ENCODE peak calls at places on chromosome 14, in seven cellular contexts. One of them, this sample, is unnamed.

GRCh38 chr14:33467967-33468366 is 482.9 kb downstream of the EGLN3 start:
- DNase-seq in CD4-positive, CD25-positive, alpha-beta regulatory T cell: no peak
- DNase-seq in COR-L47: no peak
- DNase-seq in NCI-H460: no peak
- DNase-seq in neural progenitor cell: no peak
- DNase-seq in H1: no peak
- DNase-seq in NCI-H187: no peak
- DNase-seq in this sample: no peak

GRCh38 chr14:94876306-94876705 is 106.4 kb upstream of the GSC start:
- DNase-seq in neural progenitor cell: no peak
- DNase-seq in CD4-positive, CD25-positive, alpha-beta regulatory T cell: no peak
- DNase-seq in COR-L47: no peak
- DNase-seq in NCI-H187: no peak
- DNase-seq in NCI-H460: no peak
- DNase-seq in H1: no peak
- DNase-seq in this sample: peak

GRCh38 chr14:56118611-56119181 is 485 bp downstream of the PELI2 start:
- DNase-seq in H1: no peak
- DNase-seq in NCI-H187: no peak
- DNase-seq in NCI-H460: no peak
- DNase-seq in neural progenitor cell: peak
- DNase-seq in CD4-positive, CD25-positive, alpha-beta regulatory T cell: peak
- DNase-seq in COR-L47: no peak
- DNase-seq in this sample: no peak

GRCh38 chr14:59274991-59275391 is 86.5 kb downstream of the DAAM1 start:
- DNase-seq in CD4-positive, CD25-positive, alpha-beta regulatory T cell: peak
- DNase-seq in neural progenitor cell: peak
- DNase-seq in NCI-H460: no peak
- DNase-seq in NCI-H187: peak
- DNase-seq in H1: no peak
- DNase-seq in COR-L47: no peak
- DNase-seq in this sample: peak

GRCh38 chr14:104246401-104247335 is 108.3 kb downstream of the KIF26A start:
- DNase-seq in NCI-H187: no peak
- DNase-seq in CD4-positive, CD25-positive, alpha-beta regulatory T cell: no peak
- DNase-seq in neural progenitor cell: no peak
- DNase-seq in COR-L47: no peak
- DNase-seq in H1: peak
- DNase-seq in NCI-H460: no peak
- DNase-seq in this sample: no peak

GRCh38 chr14:39434401-39434800 is 2.2 kb upstream of the FBXO33 start:
- DNase-seq in neural progenitor cell: no peak
- DNase-seq in H1: no peak
- DNase-seq in NCI-H460: no peak
- DNase-seq in COR-L47: no peak
- DNase-seq in CD4-positive, CD25-positive, alpha-beta regulatory T cell: no peak
- DNase-seq in NCI-H187: no peak
- DNase-seq in this sample: no peak

GRCh38 chr14:106141242-106142220 is 615.1 kb downstream of the TMEM121 start:
- DNase-seq in NCI-H460: no peak
- DNase-seq in COR-L47: no peak
- DNase-seq in NCI-H187: no peak
- DNase-seq in CD4-positive, CD25-positive, alpha-beta regulatory T cell: peak
- DNase-seq in H1: no peak
- DNase-seq in neural progenitor cell: no peak
- DNase-seq in this sample: peak

GRCh38 chr14:53652068-53652467 is 304.6 kb downstream of the BMP4 start:
- DNase-seq in NCI-H187: no peak
- DNase-seq in NCI-H460: no peak
- DNase-seq in H1: no peak
- DNase-seq in neural progenitor cell: no peak
- DNase-seq in CD4-positive, CD25-positive, alpha-beta regulatory T cell: no peak
- DNase-seq in COR-L47: no peak
- DNase-seq in this sample: no peak